ENCODE peak calls at places on chromosomes 12 and 14, in eight cellular contexts. C, K, O, M, F, G, D and N are unnamed samples.
A peak's percentile ranks its signal among the peaks of the same experiment; 100 is the strongest.

GRCh38 chr14:50335389-50335788 is 23.3 kb downstream of the DMAC2L start:
- DNase-seq in C (peak; percentile 83), K (peak; percentile 59), O (peak; percentile 75), M (no peak), F (peak; percentile 70), G (no peak), D (no peak), N (peak; percentile 52)

GRCh38 chr14:99718031-99718810 is 34.1 kb downstream of the CYP46A1 start:
- DNase-seq in C (no peak), K (no peak), O (no peak), M (no peak), F (no peak), G (no peak), D (no peak), N (no peak)

GRCh38 chr12:10636611-10637010 is 23.2 kb upstream of the MAGOHB start:
- DNase-seq in C (no peak), K (no peak), O (no peak), M (no peak), F (no peak), G (peak; percentile 62), D (no peak), N (no peak)

GRCh38 chr14:34496007-34496678 is 34.1 kb upstream of the SPTSSA start:
- DNase-seq in C (no peak), K (no peak), O (peak; percentile 33), M (no peak), F (no peak), G (no peak), D (no peak), N (no peak)

GRCh38 chr14:89013698-89014569 is 189.5 kb downstream of the TTC8 start:
- DNase-seq in C (no peak), K (no peak), O (no peak), M (no peak), F (no peak), G (no peak), D (no peak), N (no peak)

GRCh38 chr14:94043111-94043755 is 17.1 kb downstream of the OTUB2 start:
- DNase-seq in C (no peak), K (peak; percentile 41), O (no peak), M (no peak), F (no peak), G (no peak), D (no peak), N (peak; percentile 56)

GRCh38 chr14:88411039-88411438 is 25.6 kb downstream of the SPATA7 start:
- DNase-seq in C (no peak), K (no peak), O (no peak), M (no peak), F (no peak), G (no peak), D (peak; percentile 43), N (no peak)

GRCh38 chr14:96268426-96269358 is 12.7 kb downstream of the BDKRB1 start:
- DNase-seq in C (peak; percentile 75), K (peak; percentile 96), O (peak; percentile 98), M (peak; percentile 88), F (peak; percentile 14), G (peak; percentile 81), D (no peak), N (peak; percentile 98)

GRCh38 chr12:86724716-86725115 is 468.5 kb upstream of the MGAT4C start:
- DNase-seq in C (peak; percentile 74), K (peak; percentile 39), O (peak; percentile 90), M (peak; percentile 36), F (no peak), G (no peak), D (no peak), N (peak; percentile 35)

GRCh38 chr14:33110737-33111443 is 172.2 kb downstream of the NPAS3 start:
- DNase-seq in C (no peak), K (no peak), O (no peak), M (no peak), F (no peak), G (no peak), D (no peak), N (no peak)

GRCh38 chr12:71938728-71939385 is at the start of gene TPH2:
- DNase-seq in C (peak; percentile 65), K (no peak), O (peak; percentile 69), M (no peak), F (peak; percentile 84), G (peak; percentile 78), D (peak; percentile 84), N (peak; percentile 46)

GRCh38 chr14:101380940-101381339 is 180.4 kb upstream of the DIO3 start:
- DNase-seq in C (no peak), K (no peak), O (no peak), M (no peak), F (no peak), G (no peak), D (no peak), N (no peak)

GRCh38 chr12:89217472-89217871 is 134.8 kb downstream of the DUSP6 start:
- DNase-seq in C (no peak), K (no peak), O (no peak), M (no peak), F (no peak), G (peak; percentile 64), D (no peak), N (no peak)

GRCh38 chr14:78970677-78971076 is 800.5 kb downstream of the NRXN3 start:
- DNase-seq in C (no peak), K (no peak), O (no peak), M (no peak), F (no peak), G (peak; percentile 19), D (no peak), N (no peak)

GRCh38 chr14:105746124-105746514 is 219.7 kb downstream of the TMEM121 start:
- DNase-seq in C (no peak), K (no peak), O (no peak), M (no peak), F (no peak), G (no peak), D (no peak), N (no peak)

GRCh38 chr12:131375261-131375971 is 335.5 kb upstream of the SFSWAP start:
- DNase-seq in C (no peak), K (no peak), O (no peak), M (no peak), F (no peak), G (no peak), D (no peak), N (no peak)

GRCh38 chr12:77072833-77073495 is 7.6 kb upstream of the E2F7 start:
- DNase-seq in C (peak; percentile 48), K (no peak), O (no peak), M (no peak), F (no peak), G (peak; percentile 30), D (no peak), N (peak; percentile 56)

GRCh38 chr14:105690671-105691070 is 164.3 kb downstream of the TMEM121 start:
- DNase-seq in C (no peak), K (no peak), O (no peak), M (no peak), F (no peak), G (no peak), D (no peak), N (no peak)

DNA sequence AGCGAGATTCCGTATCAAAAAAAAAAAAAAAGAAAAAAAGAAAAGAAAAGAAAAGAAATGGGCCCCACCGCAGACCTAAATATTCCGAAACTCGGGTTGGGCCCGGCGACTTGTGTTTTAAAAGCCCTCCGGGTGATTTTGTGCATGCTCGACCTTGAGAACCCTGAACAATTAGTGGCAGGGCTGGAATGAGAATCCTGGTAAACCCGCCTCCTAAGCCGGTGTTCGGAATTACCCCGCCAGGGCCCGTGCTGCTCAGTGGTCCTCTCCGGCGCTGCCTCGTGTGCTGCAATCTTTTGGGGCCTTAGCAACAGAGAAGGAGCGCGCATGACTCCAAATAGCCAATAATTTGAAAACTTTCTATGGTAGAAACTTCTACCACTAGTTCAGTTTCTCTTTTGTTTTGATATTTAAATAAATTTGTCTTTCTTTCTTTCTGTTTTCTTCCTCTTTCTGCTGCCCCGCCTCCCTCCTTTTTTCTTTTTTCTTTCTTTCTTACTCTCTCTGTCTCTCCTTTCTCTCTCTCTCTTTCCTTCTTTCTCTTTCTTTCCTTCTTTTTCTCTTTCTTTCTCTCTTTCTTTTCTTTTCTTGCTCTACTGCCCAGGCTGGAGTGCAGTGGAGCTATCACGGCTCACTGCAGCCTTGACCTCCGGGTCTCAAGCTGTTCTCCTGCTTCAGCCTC is 1.5 kb upstream of the GALNT6 start:
- DNase-seq in C (no peak), K (no peak), O (no peak), M (no peak), F (peak; percentile 20), G (no peak), D (no peak), N (peak; percentile 35)
- H3K4me3 ChIP-seq in C (no peak overlapping the region), K (peak overlapping the region; percentile 32), O (peak overlapping the region; percentile 18), M (peak overlapping the region; percentile 32), F (peak overlapping the region; percentile 74), G (peak overlapping the region; percentile 88), D (no peak overlapping the region), N (no peak overlapping the region)

DNA sequence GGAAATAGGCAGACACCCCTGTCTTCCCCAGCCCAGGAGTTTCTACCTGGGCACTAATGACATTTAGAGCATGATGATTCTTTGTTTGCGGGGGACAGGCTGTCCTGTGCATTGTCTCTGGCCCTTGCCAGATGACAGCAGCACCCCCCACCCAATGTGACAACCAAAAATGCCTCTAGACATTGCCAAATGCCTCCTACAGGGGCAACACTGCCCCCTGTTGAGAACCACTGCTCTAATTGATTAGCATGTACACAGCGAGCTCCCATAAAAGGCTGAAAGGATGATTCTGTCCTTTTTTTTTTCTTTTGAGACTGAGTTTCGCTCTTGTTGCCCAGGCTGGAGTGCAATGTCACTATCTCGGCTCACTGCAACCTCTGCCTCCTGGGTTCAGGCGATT is 50.5 kb downstream of the MAP1LC3B2 start:
- DNase-seq in C (no peak), K (no peak), O (no peak), M (no peak), F (peak; percentile 39), G (peak; percentile 40), D (peak; percentile 79), N (no peak)
- TF ChIP-seq CTCF in C (peak; percentile 22), K (peak; percentile 18), O (peak; percentile 41), M (peak; percentile 44), F (peak; percentile 43), G (peak; percentile 62), D (peak; percentile 64), N (peak; percentile 17)

GRCh38 chr12:5434647-5434968 is 2.7 kb downstream of the NTF3 start:
- DNase-seq in C (no peak), K (no peak), O (no peak), M (no peak), F (peak; percentile 64), G (no peak), D (no peak), N (no peak)
- H3K4me3 ChIP-seq in C (no peak overlapping the region), K (peak overlapping the region; percentile 92), O (no peak overlapping the region), M (peak overlapping the region; percentile 94), F (no peak overlapping the region), G (no peak overlapping the region), D (no peak overlapping the region), N (no peak overlapping the region)

GRCh38 chr14:102580552-102581110 is 11.8 kb upstream of the RCOR1 start:
- DNase-seq in C (no peak), K (peak; percentile 44), O (no peak), M (no peak), F (no peak), G (peak; percentile 34), D (no peak), N (no peak)
- TF ChIP-seq CTCF in C (no peak), K (no peak), O (no peak), M (no peak), F (peak; percentile 10), G (no peak), D (no peak), N (no peak)

GRCh38 chr14:41873379-41874034 is 266.8 kb downstream of the LRFN5 start:
- DNase-seq in C (peak; percentile 69), K (peak; percentile 19), O (peak; percentile 24), M (peak; percentile 20), F (no peak), G (no peak), D (no peak), N (peak; percentile 25)
- H3K4me3 ChIP-seq in C (no peak overlapping the region), K (peak overlapping the region; percentile 25), O (no peak overlapping the region), M (no peak overlapping the region), F (no peak overlapping the region), G (no peak overlapping the region), D (no peak overlapping the region), N (no peak overlapping the region)